ENCODE peak calls at places on chromosome 12, in ten cellular contexts. R is ovary, J is WTC11, Q is PC-9, C is IMR-90, X is CD14-positive monocyte, D is brain microvascular endothelial cell, U is ascending aorta, P is neural progenitor cell, K is heart right ventricle. L is an unnamed sample.

GRCh38 chr12:42373669-42374068 is 47.7 kb downstream of the PPHLN1 start:
- DNase-seq in Q (no peak), R (no peak), P (no peak), D (no peak), U (no peak), C (no peak), J (no peak), X (no peak), K (no peak), L (no peak)

GRCh38 chr12:79344855-79345840 is 345.6 kb downstream of the PAWR start:
- DNase-seq in P (peak), U (no peak), D (peak), C (peak), Q (peak), J (peak), R (no peak), K (no peak), X (no peak), L (peak)

GRCh38 chr12:1918081-1918874 is at the start of gene CACNA2D4:
- DNase-seq in J (no peak), K (no peak), X (no peak), D (no peak), Q (no peak), C (no peak), U (no peak), P (peak), R (no peak), L (peak)

GRCh38 chr12:42094277-42094676 is 50.4 kb downstream of the GXYLT1 start:
- DNase-seq in D (peak), C (peak), K (no peak), R (no peak), P (no peak), Q (peak), J (no peak), U (no peak), X (no peak), L (no peak)

GRCh38 chr12:49791156-49791555 is 37.1 kb downstream of the NCKAP5L start:
- DNase-seq in J (no peak), U (no peak), R (no peak), P (no peak), C (no peak), K (no peak), Q (no peak), X (no peak), D (no peak), L (no peak)

GRCh38 chr12:98679611-98680005 is 34.5 kb downstream of the APAF1 start:
- DNase-seq in P (no peak), X (no peak), K (no peak), Q (no peak), R (no peak), J (no peak), U (no peak), D (no peak), C (no peak), L (no peak)

GRCh38 chr12:103399986-103400385 is 95.8 kb downstream of the C12orf42 start:
- DNase-seq in K (no peak), R (no peak), X (no peak), D (no peak), U (no peak), P (no peak), C (no peak), Q (no peak), J (no peak), L (no peak)

GRCh38 chr12:131896811-131897270 is 2.4 kb downstream of the ULK1 start:
- DNase-seq in P (no peak), C (no peak), X (peak), D (peak), Q (no peak), U (no peak), R (no peak), K (peak), J (no peak), L (no peak)

GRCh38 chr12:31618228-31619025 is 27.5 kb upstream of the DENND5B start:
- DNase-seq in J (no peak), R (no peak), U (no peak), D (peak), C (peak), Q (no peak), X (no peak), P (no peak), K (no peak), L (no peak)

GRCh38 chr12:49955899-49956662 is 5.5 kb downstream of the AQP2 start:
- DNase-seq in P (no peak), X (no peak), R (no peak), D (no peak), J (no peak), C (no peak), K (no peak), Q (no peak), U (no peak), L (no peak)

GRCh38 chr12:45731376-45731775 is 1.9 kb downstream of the ARID2 start:
- DNase-seq in X (no peak), R (no peak), K (no peak), U (no peak), P (peak), J (no peak), C (no peak), D (no peak), Q (no peak), L (no peak)

GRCh38 chr12:130316269-130316668 is 21.4 kb upstream of the PIWIL1 start:
- DNase-seq in J (no peak), C (no peak), X (no peak), P (no peak), D (no peak), R (no peak), K (no peak), U (no peak), Q (no peak), L (no peak)

GRCh38 chr12:92363295-92364146 is 217.9 kb upstream of the BTG1 start:
- DNase-seq in U (no peak), K (peak), J (no peak), Q (no peak), C (peak), X (peak), D (peak), P (no peak), R (peak), L (peak)

GRCh38 chr12:39618701-39619100 is 902 bp downstream of the ABCD2 start:
- DNase-seq in U (no peak), R (no peak), C (no peak), D (no peak), K (no peak), P (no peak), Q (no peak), X (no peak), J (no peak), L (no peak)

GRCh38 chr12:2797721-2798418 is 3.1 kb downstream of the FKBP4 start:
- DNase-seq in X (no peak), U (no peak), Q (no peak), J (no peak), R (peak), D (no peak), P (no peak), C (no peak), K (peak), L (no peak)

GRCh38 chr12:131536337-131536736 is 174.6 kb upstream of the SFSWAP start:
- DNase-seq in R (no peak), C (no peak), X (no peak), J (no peak), P (no peak), U (no peak), Q (no peak), D (no peak), K (no peak), L (peak)

GRCh38 chr12:124398578-124399227 is 103.8 kb downstream of the RFLNA start:
- DNase-seq in U (peak), X (no peak), P (no peak), C (no peak), J (no peak), K (peak), Q (no peak), D (no peak), R (peak), L (no peak)
- TF ChIP-seq CTCF in U (no peak), X (no peak), P (no peak), C (peak), J (no peak), K (no peak), Q (no peak), D (peak), R (no peak), L (no peak)

DNA sequence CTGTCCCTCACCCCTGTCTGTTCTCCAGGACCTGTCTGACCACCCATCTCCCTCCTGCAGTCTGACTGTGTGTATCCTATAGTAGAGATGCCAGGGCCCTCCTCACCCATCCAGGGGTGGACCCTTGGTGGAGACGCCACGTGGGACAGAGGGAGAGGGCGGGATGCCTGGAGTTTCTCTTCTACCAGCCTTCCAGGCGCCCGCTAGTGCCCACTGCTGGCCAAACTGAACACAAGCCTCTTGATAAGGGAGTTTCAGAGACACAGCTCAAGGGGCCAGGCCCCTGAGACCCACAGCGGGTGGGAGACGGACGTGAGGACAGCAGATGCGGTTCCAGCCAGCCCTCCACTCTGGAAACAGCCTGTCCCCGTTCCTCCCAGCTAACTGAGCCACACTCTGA is 147.3 kb downstream of the RBM19 start:
- DNase-seq in X (no peak), U (no peak), P (peak), Q (no peak), R (no peak), C (no peak), J (peak), K (no peak), D (no peak), L (no peak)
- TF ChIP-seq CTCF in X (no peak), U (no peak), P (peak), Q (no peak), R (no peak), C (peak), J (peak), K (no peak), D (peak), L (peak)

GRCh38 chr12:28537474-28537873 is 347.2 kb downstream of the CCDC91 start:
- DNase-seq in J (no peak), C (no peak), U (no peak), Q (no peak), R (no peak), P (no peak), D (no peak), X (no peak), K (no peak), L (no peak)

GRCh38 chr12:28540324-28540714 is 350.1 kb downstream of the CCDC91 start:
- DNase-seq in Q (no peak), D (no peak), K (no peak), U (no peak), C (no peak), X (no peak), R (no peak), J (no peak), P (no peak), L (no peak)

GRCh38 chr12:28535216-28535615 is 345.0 kb downstream of the CCDC91 start:
- DNase-seq in U (no peak), J (no peak), Q (no peak), K (no peak), D (peak), C (peak), P (no peak), X (no peak), R (no peak), L (no peak)

GRCh38 chr12:28539691-28540323 is 349.6 kb downstream of the CCDC91 start:
- DNase-seq in K (no peak), P (no peak), J (no peak), U (no peak), C (no peak), X (no peak), D (no peak), Q (no peak), R (no peak), L (no peak)

GRCh38 chr12:28536088-28536487 is 345.8 kb downstream of the CCDC91 start:
- DNase-seq in R (no peak), X (no peak), U (no peak), C (peak), K (no peak), Q (no peak), D (peak), P (no peak), J (no peak), L (no peak)
- TF ChIP-seq CTCF in R (no peak), X (no peak), U (no peak), C (peak), K (no peak), Q (no peak), D (no peak), P (no peak), J (no peak), L (no peak)

GRCh38 chr12:106919910-106920544 is 35.7 kb upstream of the TMEM263 start:
- DNase-seq in P (peak), J (no peak), C (peak), U (no peak), Q (no peak), R (no peak), K (no peak), X (no peak), D (peak), L (no peak)

GRCh38 chr12:106914796-106915634 is 40.7 kb upstream of the TMEM263 start:
- DNase-seq in Q (no peak), C (no peak), D (no peak), X (no peak), K (no peak), P (no peak), R (no peak), J (no peak), U (no peak), L (peak)

GRCh38 chr12:106917503-106917902 is 38.2 kb upstream of the TMEM263 start:
- DNase-seq in R (no peak), J (no peak), Q (no peak), X (no peak), U (no peak), K (no peak), P (no peak), D (no peak), C (no peak), L (no peak)

GRCh38 chr12:106915635-106916026 is 40.1 kb upstream of the TMEM263 start:
- DNase-seq in Q (no peak), C (no peak), J (no peak), D (no peak), X (no peak), U (no peak), P (no peak), R (no peak), K (no peak), L (no peak)

GRCh38 chr12:106918746-106919145 is 37.0 kb upstream of the TMEM263 start:
- DNase-seq in J (peak), C (peak), Q (no peak), R (no peak), U (no peak), X (no peak), K (no peak), D (peak), P (peak), L (no peak)
- TF ChIP-seq CTCF in J (no peak), C (peak), Q (peak), R (no peak), U (no peak), X (no peak), K (peak), D (peak), P (peak), L (peak)

DNA sequence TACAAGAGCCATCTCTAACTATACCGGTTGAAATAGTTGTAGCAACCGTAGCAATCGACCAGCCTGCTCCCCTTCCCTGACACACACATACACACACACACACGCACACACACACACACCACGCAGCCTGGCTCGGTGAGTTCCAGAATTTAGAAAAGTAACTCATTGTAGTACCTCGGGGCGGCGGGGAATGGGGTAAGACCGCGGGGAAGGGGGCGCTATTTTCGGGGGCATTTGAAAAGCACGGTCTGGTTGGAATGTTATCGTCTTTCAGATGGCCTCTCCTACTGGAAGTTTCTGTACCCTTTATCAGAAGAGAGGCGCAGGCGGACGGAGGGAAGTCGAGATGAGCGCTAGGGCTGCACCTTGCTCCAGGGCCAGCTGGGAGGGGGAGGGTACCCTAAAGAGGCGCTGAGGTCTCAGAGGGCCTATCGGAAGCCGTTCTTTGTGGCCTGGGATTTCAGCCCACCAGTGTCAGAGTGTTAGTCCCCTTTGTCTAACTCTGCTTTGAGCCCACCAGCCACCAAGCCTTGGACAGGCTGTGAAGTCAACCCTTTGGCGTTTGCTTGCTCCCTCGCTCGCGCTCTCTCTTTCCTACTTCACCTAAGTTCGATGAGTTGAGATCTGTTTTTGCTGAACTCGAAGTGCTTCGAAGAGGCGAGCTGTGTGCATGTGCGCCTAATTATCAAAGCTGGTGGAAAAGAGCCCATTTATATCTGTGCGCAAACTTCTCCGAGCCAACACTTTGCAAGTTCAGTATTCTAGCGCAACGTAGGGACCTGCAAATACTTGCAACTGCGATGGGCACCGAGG is 844 bp downstream of the COL2A1 start:
- DNase-seq in K (no peak), R (no peak), Q (no peak), J (peak), X (peak), C (no peak), P (peak), D (no peak), U (no peak), L (peak)
- TF ChIP-seq CTCF in K (no peak), R (no peak), Q (no peak), J (no peak), X (no peak), C (no peak), P (peak), D (peak), U (no peak), L (no peak)

GRCh38 chr12:55830601-55831406 is 1.4 kb upstream of the DNAJC14 start:
- DNase-seq in P (peak), X (peak), R (peak), J (peak), K (peak), C (peak), U (no peak), Q (peak), D (no peak), L (peak)

GRCh38 chr12:55827806-55828205 is 1.6 kb downstream of the DNAJC14 start:
- DNase-seq in X (no peak), J (no peak), U (no peak), Q (no peak), P (no peak), R (peak), K (no peak), D (no peak), C (no peak), L (no peak)

GRCh38 chr12:55828357-55828756 is 1.0 kb downstream of the DNAJC14 start:
- DNase-seq in U (no peak), R (peak), D (no peak), J (no peak), C (no peak), X (no peak), K (no peak), P (no peak), Q (no peak), L (no peak)

GRCh38 chr12:55831407-55831880 is 2.1 kb upstream of the DNAJC14 start:
- DNase-seq in K (no peak), C (no peak), U (no peak), D (no peak), Q (no peak), X (no peak), R (no peak), P (no peak), J (no peak), L (no peak)

GRCh38 chr12:55829967-55830600 is 697 bp upstream of the DNAJC14 start:
- DNase-seq in C (no peak), D (no peak), K (peak), P (peak), U (no peak), Q (peak), R (peak), J (peak), X (no peak), L (peak)
- TF ChIP-seq CTCF in C (peak), D (no peak), K (no peak), P (peak), U (no peak), Q (no peak), R (no peak), J (no peak), X (no peak), L (peak)

DNA sequence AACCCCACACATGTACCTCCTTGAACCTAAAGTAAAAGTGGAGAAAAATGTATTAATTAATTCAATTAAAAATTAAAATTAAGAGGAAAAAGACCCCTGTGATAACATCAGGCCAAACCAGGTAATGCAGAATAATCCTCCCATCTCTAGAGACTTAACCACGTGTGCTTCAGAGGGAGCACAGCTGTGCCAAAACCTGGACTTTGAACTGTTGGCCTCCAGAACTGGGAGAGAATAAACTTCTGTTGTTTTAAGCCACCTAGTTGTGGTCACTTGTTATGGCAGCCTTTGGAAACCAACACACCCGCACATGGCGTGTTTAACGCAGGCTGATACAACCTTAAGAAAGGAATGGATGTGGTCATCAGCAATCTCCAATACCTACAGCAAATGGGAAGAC is 23.8 kb downstream of the OAS2 start:
- DNase-seq in K (no peak), C (no peak), X (no peak), Q (no peak), J (no peak), D (no peak), P (no peak), R (no peak), U (no peak), L (no peak)
- TF ChIP-seq CTCF in K (no peak), C (no peak), X (no peak), Q (no peak), J (no peak), D (peak), P (no peak), R (no peak), U (no peak), L (no peak)

GRCh38 chr12:22709292-22709691 is 84.3 kb downstream of the ETNK1 start:
- DNase-seq in P (peak), C (no peak), Q (no peak), R (no peak), J (no peak), D (no peak), X (no peak), U (no peak), K (no peak), L (peak)
- TF ChIP-seq CTCF in P (peak), C (peak), Q (peak), R (peak), J (peak), D (peak), X (peak), U (peak), K (peak), L (peak)

DNA sequence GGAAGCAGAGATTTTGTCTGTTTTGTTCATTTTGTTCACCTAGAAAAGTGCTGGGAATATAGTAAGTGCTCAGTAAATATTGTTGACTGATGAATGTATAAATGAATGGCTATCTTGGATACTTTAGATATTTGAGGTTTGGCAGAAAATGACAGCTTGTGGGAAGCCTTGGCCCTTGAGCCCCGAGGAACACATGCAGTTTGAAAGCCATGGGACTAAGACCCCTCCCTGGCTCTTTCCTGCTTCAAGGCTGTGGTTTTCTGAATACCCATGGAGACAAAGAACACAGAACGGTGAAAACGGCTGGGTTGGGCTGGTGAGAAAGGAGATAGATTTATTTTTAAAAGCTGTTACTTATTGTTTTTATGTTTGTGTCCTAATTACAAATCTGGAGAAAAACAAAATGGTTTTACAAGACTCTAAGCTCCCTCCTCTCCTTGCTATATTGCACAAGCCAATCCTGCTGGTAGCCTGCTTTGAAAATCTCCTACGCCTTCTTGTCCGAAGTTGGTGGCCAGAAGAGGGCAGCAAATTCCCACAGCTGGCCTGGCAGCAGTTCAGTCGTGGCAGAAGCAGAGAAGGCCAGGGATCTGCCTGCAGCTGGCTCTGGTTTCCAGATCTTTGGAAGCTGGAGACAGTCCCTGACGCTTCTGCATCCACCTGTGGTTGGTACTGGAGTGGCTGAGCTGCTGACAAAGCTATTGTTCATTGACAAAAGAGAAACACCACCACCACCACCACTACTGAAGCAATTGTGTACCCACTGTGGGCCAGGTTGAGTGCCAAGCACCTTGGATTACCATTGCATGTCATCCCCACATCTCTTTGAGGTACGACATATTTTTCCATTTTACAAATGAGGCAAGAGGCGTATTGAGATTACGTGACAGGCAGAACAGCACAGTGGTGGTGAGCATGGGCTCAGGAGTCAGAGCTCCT is 5.2 kb upstream of the KRT85 start:
- DNase-seq in R (peak), P (peak), D (peak), X (peak), U (peak), Q (peak), K (peak), C (peak), J (peak), L (peak)
- TF ChIP-seq CTCF in R (peak), P (peak), D (peak), X (peak), U (peak), Q (peak), K (peak), C (peak), J (peak), L (peak)

GRCh38 chr12:56041579-56042429 is at the start of gene RPS26:
- DNase-seq in Q (peak), C (peak), D (peak), R (peak), P (peak), J (peak), X (peak), K (peak), U (peak), L (peak)
- TF ChIP-seq CTCF in Q (peak), C (peak), D (peak), R (peak), P (peak), J (no peak), X (peak), K (peak), U (no peak), L (peak)